ENCODE peak calls at places on chromosomes 16 and 17, in six cellular contexts. A, V, K, H, C and E are unnamed samples.
A peak's percentile ranks its signal among the peaks of the same experiment; 100 is the strongest.

GRCh38 chr17:17144916-17145665 is 61.0 kb downstream of the PLD6 start:
- DNase-seq in K (peak; percentile 29), C (no peak), A (no peak), V (no peak), H (no peak), E (no peak)

GRCh38 chr17:5042152-5043022 is 7.2 kb upstream of the SLC52A1 start:
- DNase-seq in C (no peak), A (no peak), K (no peak), H (no peak), V (no peak), E (no peak)

GRCh38 chr16:53434436-53435065 is at the start of gene RBL2:
- DNase-seq in V (peak; percentile 84), A (peak; percentile 8), C (peak; percentile 89), K (peak; percentile 92), H (no peak), E (peak; percentile 23)

GRCh38 chr17:50297407-50297865 is 23.2 kb downstream of the TMEM92 start:
- DNase-seq in K (peak; percentile 84), A (peak; percentile 79), V (peak; percentile 96), C (peak; percentile 81), H (peak; percentile 50), E (peak; percentile 88)

GRCh38 chr16:50688867-50689266 is 4.5 kb upstream of the NOD2 start:
- DNase-seq in K (no peak), V (no peak), H (no peak), A (no peak), C (no peak), E (no peak)

GRCh38 chr17:27408891-27409290 is 47.4 kb upstream of the KSR1 start:
- DNase-seq in H (no peak), V (peak; percentile 14), C (peak; percentile 19), K (no peak), A (no peak), E (no peak)

GRCh38 chr16:57757883-57758282 is 22.3 kb downstream of the KATNB1 start:
- DNase-seq in H (no peak), C (no peak), V (no peak), A (no peak), K (no peak), E (no peak)

GRCh38 chr16:88912556-88912955 is 46.1 kb upstream of the PABPN1L start:
- DNase-seq in K (no peak), C (no peak), V (no peak), H (no peak), A (no peak), E (no peak)

GRCh38 chr17:45020354-45021138 is 30.9 kb downstream of the DCAKD start:
- DNase-seq in K (peak; percentile 47), H (no peak), A (peak; percentile 15), C (no peak), V (no peak), E (no peak)

GRCh38 chr17:73482251-73482661 is 162.0 kb downstream of the SDK2 start:
- DNase-seq in C (no peak), K (no peak), V (no peak), A (no peak), H (no peak), E (no peak)

GRCh38 chr17:58669853-58670252 is 22.0 kb downstream of the TEX14 start:
- DNase-seq in K (no peak), C (no peak), A (no peak), V (no peak), H (no peak), E (no peak)

GRCh38 chr17:412211-413015 is 59.8 kb upstream of the RPH3AL start:
- DNase-seq in V (peak; percentile 69), C (peak; percentile 70), H (no peak), A (peak; percentile 62), K (no peak), E (no peak)

GRCh38 chr16:75599452-75600277 is 23.4 kb downstream of the ADAT1 start:
- DNase-seq in C (no peak), K (no peak), H (no peak), V (no peak), A (no peak), E (peak; percentile 15)

GRCh38 chr17:67742025-67742424 is 24.3 kb downstream of the NOL11 start:
- DNase-seq in H (no peak), K (no peak), A (no peak), V (no peak), C (no peak), E (no peak)

GRCh38 chr17:45319239-45319703 is 2.5 kb upstream of the MAP3K14 start:
- DNase-seq in H (no peak), C (peak; percentile 92), V (peak; percentile 63), A (no peak), K (no peak), E (no peak)

GRCh38 chr17:38705523-38705802 is 390 bp downstream of the MLLT6 start:
- DNase-seq in V (peak; percentile 51), C (no peak), H (no peak), A (no peak), K (no peak), E (no peak)

GRCh38 chr16:6545329-6545728 is 787.3 kb upstream of the RBFOX1 start:
- DNase-seq in H (no peak), C (no peak), V (no peak), A (no peak), K (no peak), E (no peak)

GRCh38 chr17:79152636-79153035 is 78.0 kb downstream of the ENGASE start:
- DNase-seq in A (no peak), H (no peak), K (no peak), C (no peak), V (no peak), E (no peak)

GRCh38 chr16:85491798-85492616 is 121.1 kb upstream of the GSE1 start:
- DNase-seq in A (no peak), V (no peak), K (peak; percentile 85), H (no peak), C (no peak), E (peak; percentile 100)

GRCh38 chr17:33049781-33050414 is 58.3 kb downstream of the SPACA3 start:
- DNase-seq in C (peak; percentile 59), K (no peak), H (peak; percentile 5), A (peak; percentile 52), V (peak; percentile 66), E (peak; percentile 62)